ENCODE peak calls at places on chromosomes 7 and 10, in ten cellular contexts. M, D, A, S, F, H, Y, O, T and J are unnamed samples. For H3K27me3, the result is how much of the 10 kb centered on the place peaks cover.

GRCh38 chr10:14022052-14022451 is 308.7 kb downstream of the FRMD4A start:
- DNase-seq in T (no peak), Y (no peak), O (no peak), H (no peak), S (no peak), A (no peak), D (no peak), M (no peak), F (no peak), J (no peak)

GRCh38 chr7:152859781-152860191 is 100.2 kb downstream of the ACTR3B start:
- DNase-seq in O (peak), T (no peak), S (no peak), M (peak), F (no peak), A (no peak), Y (no peak), D (no peak), H (no peak), J (no peak)

GRCh38 chr10:112834661-112835060 is 115.4 kb upstream of the TCF7L2 start:
- DNase-seq in M (no peak), S (peak), O (peak), D (no peak), H (no peak), A (peak), F (no peak), T (no peak), Y (no peak), J (no peak)

GRCh38 chr7:43577485-43577951 is 5.4 kb upstream of the STK17A start:
- DNase-seq in Y (peak), T (no peak), A (no peak), H (peak), F (no peak), O (no peak), M (peak), S (no peak), D (no peak), J (peak)

GRCh38 chr7:107890493-107890961 is 456 bp upstream of the DLD start:
- DNase-seq in F (no peak), Y (no peak), H (no peak), O (peak), A (peak), S (no peak), D (no peak), T (no peak), M (no peak), J (no peak)

GRCh38 chr7:70670288-70670687 is 461.7 kb upstream of the GALNT17 start:
- DNase-seq in S (no peak), Y (no peak), O (no peak), H (no peak), D (no peak), A (no peak), F (no peak), M (no peak), T (no peak), J (no peak)

GRCh38 chr7:12322287-12322902 is 81.3 kb downstream of the VWDE start:
- DNase-seq in T (no peak), D (no peak), A (no peak), H (no peak), Y (peak), M (no peak), F (no peak), O (peak), S (no peak), J (no peak)

GRCh38 chr7:112362053-112362650 is 88.1 kb upstream of the IFRD1 start:
- DNase-seq in Y (no peak), F (no peak), S (no peak), O (no peak), D (no peak), A (peak), H (no peak), M (no peak), T (no peak), J (peak)

GRCh38 chr7:77537595-77538185 is 595 bp downstream of the PTPN12 start:
- DNase-seq in H (no peak), M (peak), Y (peak), S (peak), A (peak), F (no peak), D (peak), O (peak), T (no peak), J (peak)

GRCh38 chr7:66257481-66257880 is 52.3 kb downstream of the TPST1 start:
- DNase-seq in M (no peak), H (no peak), O (no peak), D (no peak), T (no peak), S (no peak), F (no peak), Y (no peak), A (no peak), J (no peak)

GRCh38 chr10:63822496-63822895 is 301.3 kb downstream of the REEP3 start:
- DNase-seq in F (no peak), S (no peak), O (no peak), H (no peak), A (no peak), Y (no peak), T (no peak), D (no peak), M (no peak), J (no peak)

GRCh38 chr7:64551375-64552142 is 11.3 kb downstream of the ZNF680 start:
- DNase-seq in Y (no peak), D (no peak), F (no peak), T (no peak), A (peak), H (no peak), O (no peak), S (no peak), M (no peak), J (no peak)

GRCh38 chr10:91462423-91462822 is 52.3 kb downstream of the HECTD2 start:
- DNase-seq in M (no peak), Y (peak), A (no peak), T (no peak), F (no peak), O (no peak), D (no peak), H (no peak), S (no peak), J (no peak)

GRCh38 chr7:45055594-45056219 is 33.1 kb downstream of the NACAD start:
- DNase-seq in Y (no peak), A (no peak), S (no peak), M (no peak), D (no peak), F (no peak), O (no peak), H (no peak), T (no peak), J (no peak)

GRCh38 chr10:50392966-50393718 is 141.8 kb upstream of the ASAH2 start:
- DNase-seq in S (no peak), T (no peak), H (no peak), O (no peak), F (no peak), Y (peak), D (no peak), A (no peak), M (no peak), J (no peak)

GRCh38 chr10:35025916-35026315 is 64.2 kb downstream of the CUL2 start:
- DNase-seq in D (no peak), F (no peak), M (no peak), H (peak), O (no peak), A (no peak), Y (peak), S (no peak), T (no peak), J (no peak)

GRCh38 chr10:131760416-131761166 is 140.2 kb upstream of the PPP2R2D start:
- DNase-seq in M (no peak), A (no peak), D (no peak), H (no peak), Y (no peak), F (no peak), T (no peak), S (no peak), O (no peak), J (no peak)

GRCh38 chr10:79387974-79388850 is 40.9 kb downstream of the PPIF start:
- DNase-seq in D (peak), M (peak), H (no peak), O (no peak), S (no peak), F (no peak), A (no peak), T (no peak), Y (no peak), J (no peak)

GRCh38 chr7:4144801-4145470 is 537.2 kb upstream of the FOXK1 start:
- DNase-seq in O (no peak), A (peak), T (no peak), M (no peak), S (no peak), Y (peak), F (no peak), D (no peak), H (no peak), J (no peak)

GRCh38 chr10:80324086-80324485 is 32.5 kb downstream of the DYDC1 start:
- DNase-seq in H (no peak), S (no peak), T (no peak), O (no peak), A (no peak), D (no peak), Y (peak), M (no peak), F (no peak), J (no peak)

GRCh38 chr10:1420663-1421362 is 316.5 kb downstream of the ADARB2 start:
- DNase-seq in D (peak), Y (no peak), S (peak), T (no peak), H (no peak), A (peak), F (no peak), M (peak), O (peak), J (peak)

GRCh38 chr7:105837765-105838241 is 38.6 kb downstream of the ATXN7L1 start:
- DNase-seq in D (no peak), S (peak), F (no peak), H (no peak), T (no peak), M (peak), O (no peak), Y (no peak), A (no peak), J (no peak)

GRCh38 chr10:114649217-114649906 is 8.7 kb downstream of the ABLIM1 start:
- DNase-seq in S (no peak), T (no peak), H (no peak), F (no peak), D (no peak), Y (no peak), M (no peak), O (peak), A (no peak), J (peak)

GRCh38 chr7:159127691-159128642 is 16.7 kb downstream of the VIPR2 start:
- DNase-seq in F (no peak), H (no peak), Y (no peak), A (no peak), O (peak), S (no peak), T (no peak), M (no peak), D (no peak), J (no peak)

GRCh38 chr10:74078037-74078436 is 72.6 kb downstream of the AP3M1 start:
- DNase-seq in S (no peak), M (no peak), T (peak), F (no peak), O (peak), Y (peak), A (no peak), H (no peak), D (no peak), J (no peak)

GRCh38 chr10:110052911-110053310 is 45.1 kb downstream of the ADD3 start:
- DNase-seq in M (no peak), D (no peak), A (no peak), Y (no peak), S (no peak), T (no peak), O (no peak), H (no peak), F (no peak), J (no peak)

GRCh38 chr10:95864906-95865813 is 42.6 kb upstream of the CC2D2B start:
- DNase-seq in H (no peak), F (peak), A (peak), T (peak), S (no peak), Y (peak), D (peak), O (peak), M (peak), J (peak)

GRCh38 chr7:95469187-95469586 is 16.6 kb upstream of the ASB4 start:
- DNase-seq in H (no peak), F (no peak), A (no peak), O (no peak), Y (no peak), S (no peak), D (no peak), M (no peak), T (no peak), J (no peak)

GRCh38 chr7:44953156-44953555 is 25.7 kb downstream of the MYO1G start:
- DNase-seq in H (no peak), Y (no peak), O (no peak), M (no peak), D (no peak), A (no peak), S (no peak), F (no peak), T (no peak), J (peak)

GRCh38 chr10:8052344-8052969 is 2.0 kb upstream of the GATA3 start:
- DNase-seq in D (no peak), Y (no peak), O (no peak), F (no peak), T (no peak), S (no peak), H (no peak), M (no peak), A (no peak), J (peak)

GRCh38 chr10:43274011-43274410 is 7.1 kb upstream of the RASGEF1A start:
- DNase-seq in H (no peak), M (no peak), S (no peak), T (no peak), F (no peak), O (no peak), D (no peak), Y (no peak), A (no peak), J (no peak)

GRCh38 chr10:10092581-10092980 is 925.1 kb upstream of the CELF2 start:
- DNase-seq in O (no peak), M (no peak), S (no peak), H (no peak), D (no peak), T (no peak), F (peak), Y (peak), A (peak), J (no peak)

GRCh38 chr7:132072165-132072564 is 504.1 kb downstream of the PLXNA4 start:
- DNase-seq in Y (no peak), F (no peak), T (no peak), M (no peak), A (no peak), D (no peak), O (no peak), S (no peak), H (no peak), J (peak)

GRCh38 chr10:24645784-24646183 is 77.9 kb downstream of the ARHGAP21 start:
- DNase-seq in A (no peak), T (no peak), D (no peak), H (no peak), M (no peak), O (no peak), F (no peak), S (no peak), Y (peak), J (no peak)

GRCh38 chr10:21336476-21337170 is 188.9 kb downstream of the SKIDA1 start:
- DNase-seq in D (no peak), H (peak), O (no peak), A (peak), Y (peak), S (no peak), M (peak), F (peak), T (no peak), J (peak)

GRCh38 chr10:16848562-16849154 is 31.4 kb upstream of the RSU1 start:
- DNase-seq in T (no peak), O (no peak), A (no peak), F (no peak), H (no peak), S (no peak), Y (peak), M (no peak), D (no peak), J (peak)

GRCh38 chr10:88592425-88592824 is 5.9 kb downstream of the LIPJ start:
- DNase-seq in T (no peak), D (no peak), Y (no peak), M (no peak), H (no peak), F (no peak), S (no peak), A (no peak), O (no peak), J (no peak)

GRCh38 chr10:59585046-59585700 is 124.5 kb downstream of the SLC16A9 start:
- DNase-seq in T (no peak), M (peak), Y (peak), H (no peak), O (no peak), S (no peak), F (no peak), A (no peak), D (no peak), J (peak)

GRCh38 chr10:119431768-119432135 is 110.8 kb downstream of the RGS10 start:
- DNase-seq in F (no peak), H (no peak), M (no peak), O (no peak), T (no peak), S (no peak), A (no peak), Y (no peak), D (no peak), J (no peak)
- H3K27me3 ChIP-seq in F (under half), H (under half), M (under half), O (under half), T (under half), S (under half), A (under half), Y (under half), D (under half), J (under half)

DNA sequence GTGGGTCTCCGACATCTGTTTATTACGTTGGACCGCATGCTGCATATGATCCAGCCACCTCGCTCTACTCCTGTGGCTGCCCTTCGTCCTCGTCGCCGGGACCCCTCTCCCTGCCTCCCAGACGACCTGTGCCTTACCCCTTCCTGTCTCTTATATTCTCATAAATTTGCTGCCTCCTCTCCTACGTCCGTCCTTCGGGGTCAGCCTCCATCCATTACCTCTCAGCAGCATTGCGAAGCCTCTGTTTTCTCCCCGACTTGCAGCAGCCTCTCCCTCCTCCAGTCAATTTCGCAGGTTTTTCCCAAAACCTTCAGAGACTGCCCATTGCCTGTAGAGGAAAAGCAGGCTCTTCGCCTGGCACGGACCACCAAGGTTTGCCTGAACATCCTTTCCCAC is 39.4 kb upstream of the LEP start:
- DNase-seq in M (no peak), D (no peak), Y (no peak), T (no peak), A (no peak), F (no peak), S (no peak), O (no peak), H (no peak), J (no peak)
- H3K27me3 ChIP-seq in M (under half), D (under half), Y (half or more), T (under half), A (half or more), F (half or more), S (half or more), O (under half), H (under half), J (under half)

DNA sequence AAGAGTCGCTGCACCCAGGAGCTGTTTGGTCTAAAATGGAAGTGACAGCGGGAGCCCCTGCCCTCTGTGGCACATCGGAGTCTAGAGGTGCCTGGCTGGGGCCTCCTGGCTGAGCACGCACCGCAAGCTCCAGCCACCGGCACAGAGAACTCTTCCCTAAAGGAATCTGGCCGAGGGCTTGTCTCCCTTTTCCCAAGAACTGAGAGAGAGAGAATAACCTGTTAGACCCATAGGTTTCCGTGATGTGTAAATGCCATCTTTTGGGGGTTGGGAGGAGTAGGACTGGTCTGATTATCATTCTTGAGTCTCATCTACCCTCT is 47.3 kb downstream of the PROSER2 start:
- DNase-seq in H (no peak), M (no peak), Y (no peak), S (no peak), O (no peak), T (no peak), D (no peak), F (no peak), A (no peak), J (no peak)
- H3K27me3 ChIP-seq in H (under half), M (under half), Y (under half), S (under half), O (under half), T (under half), D (under half), F (under half), A (under half), J (under half)

GRCh38 chr10:102435529-102436233 is 3.3 kb upstream of the CUEDC2 start:
- DNase-seq in A (no peak), D (no peak), O (no peak), H (no peak), S (peak), M (no peak), F (no peak), T (no peak), Y (no peak), J (no peak)
- H3K27me3 ChIP-seq in A (under half), D (under half), O (under half), H (under half), S (under half), M (under half), F (under half), T (under half), Y (under half), J (under half)

GRCh38 chr7:122316467-122317394 is 12.2 kb upstream of the FEZF1 start:
- DNase-seq in O (no peak), Y (no peak), H (no peak), A (no peak), M (no peak), F (no peak), T (no peak), D (no peak), S (no peak), J (no peak)

GRCh38 chr7:122312789-122313188 is 8.2 kb upstream of the FEZF1 start:
- DNase-seq in D (no peak), O (no peak), Y (no peak), M (no peak), S (no peak), H (no peak), F (no peak), T (no peak), A (no peak), J (no peak)

GRCh38 chr7:122311719-122312118 is 7.2 kb upstream of the FEZF1 start:
- DNase-seq in S (no peak), Y (no peak), O (no peak), H (no peak), M (no peak), A (no peak), T (no peak), D (no peak), F (no peak), J (no peak)

GRCh38 chr7:122315507-122316466 is 11.2 kb upstream of the FEZF1 start:
- DNase-seq in T (no peak), O (no peak), S (no peak), D (no peak), M (no peak), F (no peak), H (no peak), A (no peak), Y (no peak), J (no peak)

DNA sequence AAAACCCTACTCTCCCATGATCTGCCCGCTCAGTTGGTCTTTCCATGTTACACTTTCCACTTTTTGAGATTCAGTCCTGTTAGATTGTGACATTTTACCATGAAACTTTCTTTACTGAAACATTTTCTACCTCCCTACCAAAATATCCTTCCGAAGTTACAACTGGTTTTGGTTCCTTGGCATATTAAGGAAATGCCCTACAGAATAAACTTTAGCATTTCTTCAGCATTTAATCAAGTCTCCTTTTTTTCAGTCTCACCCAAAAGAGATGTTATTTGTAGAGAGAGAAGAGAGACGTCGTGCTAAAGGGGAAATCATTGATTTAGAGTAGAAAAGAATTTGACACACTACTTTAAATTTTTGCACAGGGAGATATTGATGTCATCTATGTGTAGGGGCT is 9.7 kb upstream of the FEZF1 start:
- DNase-seq in M (no peak), T (no peak), F (no peak), S (no peak), D (no peak), A (no peak), H (no peak), O (no peak), Y (no peak), J (no peak)
- H3K27me3 ChIP-seq in M (under half), T (under half), F (half or more), S (half or more), D (under half), A (half or more), H (half or more), O (under half), Y (half or more), J (half or more)